ENCODE peak calls at places on chromosomes 2 and 18, in four cellular contexts. Z is HepG2, O is K562, I is HCT116. J is an unnamed sample.

GRCh38 chr2:48343571-48344440 is 186.1 kb upstream of the STON1 start:
- DNase-seq in Z (peak), O (no peak), I (no peak), J (peak)

GRCh38 chr2:30362468-30363081 is 84.5 kb upstream of the LCLAT1 start:
- DNase-seq in Z (no peak), O (no peak), I (no peak), J (no peak)

GRCh38 chr2:138829326-138829725 is 49.1 kb upstream of the NXPH2 start:
- DNase-seq in Z (peak), O (peak), I (peak), J (no peak)

GRCh38 chr2:101815739-101816391 is 118.4 kb downstream of the MAP4K4 start:
- DNase-seq in Z (no peak), O (no peak), I (no peak), J (no peak)

GRCh38 chr2:202039278-202040100 is 5.8 kb downstream of the FZD7 start:
- DNase-seq in Z (no peak), O (no peak), I (no peak), J (no peak)

GRCh38 chr2:1477196-1478040 is 64.2 kb downstream of the TPO start:
- DNase-seq in Z (no peak), O (no peak), I (no peak), J (no peak)

GRCh38 chr2:46082531-46083485 is 214.4 kb upstream of the EPAS1 start:
- DNase-seq in Z (no peak), O (no peak), I (no peak), J (no peak)

GRCh38 chr2:62774555-62775366 is 69.2 kb downstream of the EHBP1 start:
- DNase-seq in Z (peak), O (peak), I (peak), J (peak)

GRCh38 chr2:168028377-168028776 is 219.0 kb downstream of the STK39 start:
- DNase-seq in Z (peak), O (no peak), I (no peak), J (no peak)

GRCh38 chr18:48818329-48819254 is 132.2 kb downstream of the SMAD7 start:
- DNase-seq in Z (no peak), O (no peak), I (no peak), J (no peak)

GRCh38 chr2:14700753-14701152 is 68.2 kb downstream of the LRATD1 start:
- DNase-seq in Z (no peak), O (no peak), I (no peak), J (no peak)

GRCh38 chr2:62999905-63000304 is 50.7 kb upstream of the OTX1 start:
- DNase-seq in Z (no peak), O (no peak), I (no peak), J (no peak)

DNA sequence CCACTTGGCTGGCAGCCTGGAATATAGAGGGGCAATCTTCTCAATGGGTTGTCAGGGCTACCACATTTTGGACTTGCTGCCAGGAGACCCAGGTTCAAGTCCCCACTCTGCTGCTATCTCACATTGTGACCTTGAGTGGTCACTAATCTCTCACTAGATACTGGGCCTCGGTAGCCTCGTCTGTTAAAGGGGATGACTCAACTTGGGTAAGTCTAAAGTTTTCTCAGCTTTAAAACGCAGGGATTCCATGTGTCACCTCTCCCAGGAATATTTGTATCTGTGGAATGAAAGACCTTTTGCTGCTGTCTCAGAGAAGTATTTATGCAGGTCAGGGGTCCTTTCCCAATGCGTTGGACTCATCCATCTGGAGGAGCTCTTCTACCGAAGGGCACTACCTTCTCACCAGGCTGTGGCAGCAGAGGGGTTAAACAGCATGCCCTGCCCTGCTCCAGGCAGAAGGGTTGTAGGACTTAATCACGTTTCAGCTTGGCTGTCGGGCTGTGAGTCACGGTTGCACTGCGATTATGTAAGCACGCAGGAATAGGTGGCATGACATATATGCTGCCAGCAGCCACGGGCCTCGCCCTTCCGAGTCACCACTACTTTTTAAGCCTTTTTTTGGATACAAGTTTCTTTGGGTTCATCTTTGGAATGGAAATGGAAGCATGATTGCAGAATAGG is 86.5 kb downstream of the SEMA4F start:
- DNase-seq in Z (peak), O (no peak), I (peak), J (peak)
- TF ChIP-seq POLR2AphosphoS5 in Z (no peak), O (no peak), I (peak), J (no peak)

DNA sequence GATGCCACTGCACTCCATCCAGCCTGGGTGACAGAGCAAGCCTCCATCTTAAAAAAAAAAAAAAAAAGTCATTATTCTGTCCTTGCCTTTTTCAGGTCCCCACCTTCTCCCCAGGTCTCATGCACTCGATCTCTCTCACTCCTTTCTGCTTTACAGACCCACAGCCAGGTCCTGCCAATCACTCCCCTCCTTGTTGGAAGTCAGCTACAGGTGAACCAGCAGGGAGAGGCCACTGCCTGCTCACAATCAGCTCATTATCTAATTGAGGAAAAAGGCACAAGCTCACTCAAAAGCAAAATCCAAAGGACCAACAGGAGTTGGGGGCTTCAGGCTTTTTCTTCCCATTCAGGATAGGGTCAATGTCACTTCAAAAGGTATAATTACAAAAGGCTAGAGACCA is 2.0 kb downstream of the WDFY1 start:
- DNase-seq in Z (no peak), O (no peak), I (no peak), J (no peak)
- H3K4me3 ChIP-seq in Z (peak), O (no peak), I (no peak), J (peak)

GRCh38 chr2:240888890-240889573 is 6.9 kb downstream of the MAB21L4 start:
- DNase-seq in Z (no peak), O (no peak), I (no peak), J (no peak)
- TF ChIP-seq TCF7L2 in Z (no peak), O (no peak), I (no peak), J (no peak)

GRCh38 chr2:241609859-241610793 is 26.8 kb downstream of the THAP4 start:
- DNase-seq in Z (peak), O (peak), I (no peak), J (no peak)
- TF ChIP-seq POLR2AphosphoS5 in Z (peak), O (no peak), I (no peak), J (no peak)

GRCh38 chr2:159137511-159138101 is 148.9 kb downstream of the WDSUB1 start:
- DNase-seq in Z (no peak), O (no peak), I (no peak), J (no peak)

GRCh38 chr2:159133795-159134194 is 152.7 kb downstream of the WDSUB1 start:
- DNase-seq in Z (no peak), O (no peak), I (no peak), J (no peak)

GRCh38 chr2:159131882-159132281 is 154.6 kb downstream of the WDSUB1 start:
- DNase-seq in Z (no peak), O (no peak), I (peak), J (no peak)

GRCh38 chr2:159136405-159136804 is 150.1 kb downstream of the WDSUB1 start:
- DNase-seq in Z (no peak), O (no peak), I (no peak), J (no peak)

DNA sequence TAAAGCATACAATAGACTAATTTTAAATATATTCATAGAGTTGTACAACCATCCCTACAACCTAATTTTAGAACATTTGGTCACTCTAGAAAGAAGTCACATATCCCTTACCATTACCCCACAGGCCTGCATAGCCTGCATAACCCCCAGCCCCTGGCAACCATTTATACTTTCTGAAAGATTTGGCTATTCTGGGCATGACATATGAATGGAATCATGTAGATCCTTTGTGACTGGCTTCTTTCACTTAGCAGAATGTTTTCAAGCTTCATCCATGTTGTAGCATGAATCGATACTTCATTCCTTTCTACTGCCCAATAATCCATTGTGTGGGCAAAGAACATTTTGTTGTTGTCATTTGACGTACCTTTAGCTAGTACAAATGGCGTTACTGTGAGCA is 151.5 kb downstream of the WDSUB1 start:
- DNase-seq in Z (no peak), O (no peak), I (no peak), J (no peak)
- H3K4me3 ChIP-seq in Z (no peak), O (no peak), I (no peak), J (no peak)

J was measured in Panc1.